ENCODE peak calls at places on chromosomes 1 and 21, in four cellular contexts. H is MCF 10A, A is cardiac fibroblast, J is neural crest cell. L is an unnamed sample.

GRCh38 chr1:226798427-226799411 is 59.6 kb upstream of the ITPKB start:
- DNase-seq in J (no peak), A (no peak), H (no peak), L (no peak)

GRCh38 chr1:109649380-109649987 is 6.4 kb upstream of the GSTM4 start:
- DNase-seq in H (no peak), J (no peak), A (peak), L (no peak)

GRCh38 chr1:220084460-220084859 is 5.1 kb downstream of the BPNT1 start:
- DNase-seq in J (no peak), A (peak), H (peak), L (no peak)

GRCh38 chr1:239997515-239998311 is 94.0 kb upstream of the FMN2 start:
- DNase-seq in J (peak), H (no peak), A (no peak), L (no peak)

GRCh38 chr1:246860401-246860800 is 71.3 kb downstream of the AHCTF1 start:
- DNase-seq in A (peak), J (no peak), H (peak), L (no peak)

GRCh38 chr1:46806196-46807020 is 7.6 kb downstream of the CYP4B1 start:
- DNase-seq in H (peak), J (no peak), A (peak), L (peak)

GRCh38 chr1:25724201-25724600 is 75.8 kb upstream of the SELENON start:
- DNase-seq in A (no peak), H (peak), J (no peak), L (no peak)

GRCh38 chr1:245749053-245749452 is 594.3 kb downstream of the KIF26B start:
- DNase-seq in A (no peak), H (no peak), J (no peak), L (no peak)

GRCh38 chr1:46437723-46438122 is 43.6 kb downstream of the FAAH start:
- DNase-seq in A (no peak), J (no peak), H (no peak), L (no peak)

GRCh38 chr1:247347395-247348222 is 15.9 kb upstream of the ZNF496 start:
- DNase-seq in A (no peak), J (no peak), H (no peak), L (no peak)

GRCh38 chr1:48202030-48202752 is 20.3 kb upstream of the SLC5A9 start:
- DNase-seq in H (peak), A (peak), J (peak), L (peak)

GRCh38 chr1:218572046-218572445 is 226.9 kb downstream of the TGFB2 start:
- DNase-seq in J (no peak), A (no peak), H (no peak), L (no peak)

GRCh38 chr1:27671964-27672749 is at the start of gene IFI6:
- DNase-seq in A (peak), J (peak), H (peak), L (peak)
- TF ChIP-seq CTCF in A (peak), J (peak), H (no peak), L (peak)

GRCh38 chr1:20110679-20111078 is 8.7 kb downstream of the PLA2G2D start:
- DNase-seq in J (no peak), A (peak), H (peak), L (no peak)

GRCh38 chr1:20108724-20109123 is 10.6 kb downstream of the PLA2G2D start:
- DNase-seq in A (no peak), H (no peak), J (no peak), L (no peak)

GRCh38 chr1:20107351-20107750 is 12.0 kb downstream of the PLA2G2D start:
- DNase-seq in J (no peak), H (no peak), A (no peak), L (no peak)

GRCh38 chr1:20107767-20108166 is 11.6 kb downstream of the PLA2G2D start:
- DNase-seq in J (no peak), H (no peak), A (no peak), L (no peak)

DNA sequence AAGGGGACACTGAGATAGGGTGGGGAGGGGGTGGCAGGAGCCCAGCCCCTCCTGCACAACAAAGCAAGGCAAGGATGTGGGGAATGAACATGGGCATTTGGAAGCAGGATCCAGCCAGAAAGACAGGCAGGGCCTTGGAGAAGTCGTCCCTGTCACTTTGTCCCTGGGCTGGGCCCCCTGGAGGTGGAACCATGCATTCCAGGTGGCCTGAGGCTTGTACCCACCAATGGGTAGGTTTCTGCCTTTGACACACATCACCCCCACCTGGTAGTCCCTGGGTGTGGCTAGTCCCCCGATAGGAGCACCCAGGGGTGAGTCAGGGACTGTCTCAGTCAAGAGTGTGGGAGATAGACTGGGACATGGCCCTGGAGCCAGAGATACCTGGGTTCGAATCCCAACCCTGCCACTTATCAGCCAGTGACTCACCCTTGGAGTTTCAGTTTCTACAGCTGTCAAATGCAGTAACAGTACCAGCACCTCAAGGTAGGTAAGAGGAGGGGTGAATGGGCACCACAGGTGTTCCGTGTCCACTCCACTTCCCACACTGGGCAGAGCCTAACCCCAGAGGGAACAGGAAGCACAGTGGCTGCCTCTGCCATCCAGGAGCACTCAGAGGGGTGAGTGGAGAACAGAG is 10.0 kb downstream of the PLA2G2D start:
- DNase-seq in H (no peak), J (no peak), A (no peak), L (no peak)
- TF ChIP-seq CTCF in H (no peak), J (no peak), A (no peak), L (no peak)

GRCh38 chr1:154104433-154105082 is 50.3 kb downstream of the NUP210L start:
- DNase-seq in H (peak), J (no peak), A (no peak), L (no peak)
- TF ChIP-seq CTCF in H (peak), J (no peak), A (no peak), L (no peak)

DNA sequence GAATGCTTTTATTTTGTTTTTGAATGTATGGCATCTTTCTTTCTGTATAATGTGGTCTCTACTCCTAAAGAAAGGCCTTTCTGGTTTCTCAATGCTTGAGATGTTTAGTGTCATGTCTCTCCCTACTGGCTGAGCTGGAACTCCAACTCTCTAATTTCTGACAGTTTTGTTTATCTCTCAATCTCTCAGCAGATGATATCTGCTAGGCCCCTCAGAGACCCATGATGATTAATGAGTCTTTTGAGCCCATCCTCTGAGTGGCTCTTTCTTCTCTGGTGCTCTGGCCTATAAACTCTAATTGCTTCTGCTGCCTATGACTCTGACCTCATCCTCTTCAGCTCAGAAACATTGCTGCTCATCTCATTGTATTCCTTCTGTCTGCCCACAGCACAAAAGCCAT is 46.6 kb downstream of the CRB1 start:
- DNase-seq in J (no peak), A (no peak), H (no peak), L (no peak)
- TF ChIP-seq CTCF in J (no peak), A (no peak), H (no peak), L (peak)

GRCh38 chr1:155145491-155145890 is 5.2 kb upstream of the DPM3 start:
- DNase-seq in A (no peak), H (no peak), J (no peak), L (no peak)
- TF ChIP-seq CTCF in A (no peak), H (peak), J (peak), L (no peak)

DNA sequence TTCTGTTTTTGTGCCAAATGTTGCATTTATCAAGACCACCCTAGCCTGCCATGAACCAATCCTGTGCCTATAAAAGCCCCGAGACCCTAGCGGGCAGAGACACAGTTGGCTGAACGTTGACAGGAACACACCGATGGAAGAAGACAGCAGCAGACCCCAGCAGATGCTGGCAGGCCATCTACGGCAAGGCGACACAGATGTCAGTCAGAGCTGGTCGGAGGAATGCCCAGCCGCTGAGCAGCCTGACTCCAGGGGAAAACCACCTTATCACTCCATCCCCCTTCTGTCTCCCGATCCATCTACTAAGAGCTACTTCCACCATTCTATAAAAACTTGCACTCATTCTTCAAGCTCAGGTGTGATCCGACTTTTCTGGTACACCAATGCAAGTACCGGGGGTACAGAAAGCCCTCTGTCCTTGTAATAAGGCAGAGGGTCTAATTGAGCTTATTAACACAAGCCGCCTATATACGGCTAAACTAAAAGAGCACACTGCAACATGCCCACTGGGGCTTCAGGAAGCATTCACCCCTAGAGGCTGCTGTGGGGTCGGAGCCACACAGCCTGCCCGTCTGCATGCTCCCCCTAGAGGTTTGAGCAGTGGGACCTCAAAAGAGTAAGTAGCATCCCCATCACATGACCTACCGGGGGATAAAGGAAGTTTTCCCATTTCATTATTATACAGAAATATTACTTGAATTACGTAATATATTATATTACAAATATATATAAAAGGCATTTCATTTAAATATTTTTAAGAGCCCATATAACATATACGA is 1156.3 kb upstream of the B3GALT2 start:
- DNase-seq in J (no peak), H (no peak), A (no peak), L (no peak)
- TF ChIP-seq CTCF in J (peak), H (no peak), A (no peak), L (no peak)

GRCh38 chr21:43940672-43941071 is 71.4 kb upstream of the TRAPPC10 start:
- DNase-seq in J (no peak), H (no peak), A (no peak), L (no peak)

GRCh38 chr21:43940329-43940653 is 71.8 kb upstream of the TRAPPC10 start:
- DNase-seq in A (no peak), H (no peak), J (no peak), L (no peak)

GRCh38 chr21:43937898-43938309 is 72.9 kb downstream of the AGPAT3 start:
- DNase-seq in J (no peak), H (no peak), A (no peak), L (no peak)

GRCh38 chr21:43938751-43939442 is 73.2 kb upstream of the TRAPPC10 start:
- DNase-seq in H (peak), J (peak), A (peak), L (no peak)

GRCh38 chr21:43939443-43940328 is 72.4 kb upstream of the TRAPPC10 start:
- DNase-seq in H (no peak), A (no peak), J (no peak), L (no peak)
- TF ChIP-seq CTCF in H (no peak), A (no peak), J (peak), L (peak)

DNA sequence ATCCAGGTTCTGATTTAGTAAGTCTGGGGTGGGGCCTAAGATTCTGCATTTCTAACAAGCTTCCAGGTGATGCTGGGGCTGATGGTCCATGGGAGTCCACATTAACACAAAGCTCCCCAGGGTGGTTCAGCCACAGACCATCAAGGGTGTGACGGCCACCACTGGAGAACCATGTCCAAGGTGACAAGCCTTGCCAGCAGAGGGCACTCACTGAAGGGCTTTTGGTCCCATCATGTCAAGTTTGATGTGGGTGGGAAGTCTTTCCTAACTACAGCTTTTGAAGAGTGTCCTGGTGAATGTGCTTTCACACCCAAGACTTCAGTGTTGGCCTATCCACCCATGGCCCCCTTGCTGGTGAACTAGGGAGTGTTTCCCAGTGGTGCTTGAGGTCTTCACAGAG is 67.1 kb downstream of the UBE2T start:
- DNase-seq in H (peak), J (no peak), A (peak), L (no peak)
- TF ChIP-seq CTCF in H (peak), J (no peak), A (peak), L (peak)

GRCh38 chr1:147215540-147215916 is 9.6 kb downstream of the FMO5 start:
- DNase-seq in A (no peak), H (no peak), J (no peak), L (no peak)
- TF ChIP-seq CTCF in A (no peak), H (no peak), J (no peak), L (no peak)

L was measured in osteocyte.